ENCODE peak calls at places on chromosomes 2 and 18, in seven cellular contexts. M is dorsolateral prefrontal cortex, Y is gastrocnemius medialis, G is HFF-Myc, J is adrenal gland, H is lower leg skin, V is H1. W is an unnamed sample.

GRCh38 chr18:38940863-38941531 is 1375.4 kb upstream of the CELF4 start:
- DNase-seq in G (no peak), M (no peak), H (no peak), V (no peak), J (peak), Y (no peak), W (peak)

GRCh38 chr2:48448274-48449061 is 81.5 kb upstream of the STON1 start:
- DNase-seq in J (no peak), M (no peak), V (no peak), Y (no peak), H (no peak), G (no peak), W (no peak)

GRCh38 chr2:196823750-196824149 is 14.6 kb upstream of the C2orf66 start:
- DNase-seq in J (no peak), V (no peak), H (no peak), G (no peak), Y (no peak), M (no peak), W (peak)

GRCh38 chr2:170271340-170271739 is 93.4 kb downstream of the MYO3B start:
- DNase-seq in Y (no peak), J (no peak), M (no peak), G (no peak), V (no peak), H (no peak), W (no peak)

GRCh38 chr18:48159816-48160215 is 229.4 kb upstream of the SMAD2 start:
- DNase-seq in Y (peak), G (no peak), M (no peak), V (no peak), H (peak), J (no peak), W (no peak)

GRCh38 chr2:64362562-64363026 is 91.4 kb upstream of the LGALSL start:
- DNase-seq in H (peak), V (no peak), Y (no peak), G (no peak), M (no peak), J (no peak), W (no peak)

GRCh38 chr2:40041983-40042382 is 262.9 kb upstream of the THUMPD2 start:
- DNase-seq in M (no peak), G (peak), J (no peak), H (no peak), V (no peak), Y (no peak), W (no peak)

GRCh38 chr18:22470511-22471181 is 52.9 kb upstream of the CTAGE1 start:
- DNase-seq in M (no peak), Y (no peak), G (no peak), J (no peak), H (no peak), V (no peak), W (no peak)

GRCh38 chr2:37870829-37871228 is 54.3 kb upstream of the RMDN2 start:
- DNase-seq in G (no peak), M (no peak), J (no peak), V (no peak), H (no peak), Y (no peak), W (no peak)

GRCh38 chr2:47639469-47639868 is 143.5 kb upstream of the MSH6 start:
- DNase-seq in Y (no peak), G (no peak), M (no peak), J (no peak), H (no peak), V (no peak), W (no peak)

GRCh38 chr2:226835420-226835795 is 446 bp upstream of the RHBDD1 start:
- DNase-seq in M (peak), Y (no peak), J (no peak), H (peak), V (no peak), G (no peak), W (no peak)

GRCh38 chr2:8803658-8804379 is 33.6 kb downstream of the KIDINS220 start:
- DNase-seq in H (no peak), J (peak), V (no peak), Y (peak), G (peak), M (no peak), W (peak)

GRCh38 chr2:5076599-5076998 is 615.6 kb upstream of the SOX11 start:
- DNase-seq in H (no peak), J (no peak), M (no peak), Y (no peak), G (no peak), V (no peak), W (no peak)

GRCh38 chr18:8801263-8801901 is 96.0 kb downstream of the MTCL1 start:
- DNase-seq in V (no peak), Y (no peak), J (no peak), G (peak), H (no peak), M (no peak), W (no peak)

GRCh38 chr18:8799593-8799992 is 94.2 kb downstream of the MTCL1 start:
- DNase-seq in M (no peak), J (no peak), G (no peak), H (no peak), V (no peak), Y (no peak), W (no peak)

GRCh38 chr18:8800876-8801262 is 95.5 kb downstream of the MTCL1 start:
- DNase-seq in Y (no peak), G (no peak), H (no peak), J (no peak), M (no peak), V (no peak), W (no peak)

GRCh38 chr18:8800041-8800441 is 94.7 kb downstream of the MTCL1 start:
- DNase-seq in Y (peak), G (no peak), J (no peak), M (no peak), H (no peak), V (no peak), W (peak)

DNA sequence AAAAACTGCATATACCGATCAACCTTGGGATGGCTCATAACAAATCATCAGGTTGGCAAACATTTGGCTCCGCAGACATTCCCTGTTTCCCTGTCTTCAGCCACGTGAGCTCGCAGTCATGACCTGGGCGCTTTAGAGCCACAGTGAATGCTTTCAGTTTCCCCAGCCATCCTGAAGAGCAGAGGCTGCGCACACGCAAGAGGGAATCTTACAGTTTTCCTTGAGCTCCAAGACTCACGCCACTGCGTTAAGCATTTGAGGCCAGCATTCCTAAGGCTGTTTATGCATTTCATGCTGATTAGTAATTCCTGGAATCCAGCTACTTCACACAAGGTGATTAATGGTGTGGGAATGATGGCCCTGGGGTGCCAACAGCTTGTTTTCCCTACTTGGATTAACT is 95.1 kb downstream of the MTCL1 start:
- DNase-seq in M (no peak), Y (no peak), V (peak), J (no peak), G (peak), H (no peak), W (peak)
- H3K4me3 ChIP-seq in M (no peak), Y (no peak), V (no peak), J (no peak), G (no peak), H (no peak), W (no peak)

GRCh38 chr2:238308177-238308576 is 12.1 kb upstream of the TRAF3IP1 start:
- DNase-seq in V (no peak), M (no peak), Y (no peak), G (no peak), H (no peak), J (no peak), W (no peak)
- TF ChIP-seq CTCF in V (peak), M (no peak), Y (peak), G (peak), H (no peak), J (no peak), W (peak)

DNA sequence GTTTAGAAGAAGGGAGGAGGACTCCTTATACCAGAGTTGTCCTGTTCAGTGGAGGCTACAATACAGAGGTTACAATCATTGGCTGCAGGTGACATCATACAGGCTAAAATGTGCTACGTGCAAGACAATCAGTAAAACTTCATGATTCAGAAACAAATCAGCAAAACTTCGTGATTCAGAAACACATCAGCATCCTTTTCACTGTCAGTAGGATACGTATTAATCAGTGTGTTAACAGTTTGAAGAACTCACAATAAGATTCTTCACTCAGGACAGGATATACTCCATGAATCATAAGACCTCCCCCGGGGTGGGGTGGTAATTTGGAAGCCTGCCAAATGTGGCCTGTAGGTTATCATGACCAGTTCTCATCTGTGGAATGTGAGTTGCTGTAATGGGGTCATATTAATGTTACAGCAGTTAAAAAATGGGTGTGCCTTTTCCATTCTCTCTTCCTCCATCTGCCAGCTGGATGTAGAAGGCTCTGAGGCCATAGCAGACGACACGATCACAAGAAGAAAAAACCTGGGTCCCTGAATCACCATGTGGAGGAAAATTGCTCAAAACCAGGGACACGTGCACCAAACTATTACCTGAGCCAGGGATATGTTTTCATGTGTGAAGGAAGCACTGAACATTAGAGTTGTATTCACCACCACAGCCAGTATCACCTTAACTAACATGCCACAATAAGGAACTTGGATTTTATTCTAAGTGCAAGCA is 134.8 kb upstream of the CREB1 start:
- DNase-seq in J (peak), M (no peak), G (peak), V (no peak), H (no peak), Y (no peak), W (peak)
- H3K4me3 ChIP-seq in J (no peak), M (no peak), G (no peak), V (no peak), H (no peak), Y (no peak), W (no peak)

GRCh38 chr2:141109633-141110032 is 1021.2 kb downstream of the LRP1B start:
- DNase-seq in H (no peak), Y (no peak), V (no peak), G (no peak), M (no peak), J (no peak), W (no peak)
- TF ChIP-seq CTCF in H (no peak), Y (no peak), V (peak), G (no peak), M (no peak), J (no peak), W (peak)

GRCh38 chr18:31268985-31269406 is 49.0 kb upstream of the DSG1 start:
- DNase-seq in J (no peak), M (no peak), Y (no peak), G (no peak), H (no peak), V (no peak), W (no peak)
- H3K4me3 ChIP-seq in J (no peak), M (no peak), Y (no peak), G (no peak), H (no peak), V (no peak), W (no peak)

DNA sequence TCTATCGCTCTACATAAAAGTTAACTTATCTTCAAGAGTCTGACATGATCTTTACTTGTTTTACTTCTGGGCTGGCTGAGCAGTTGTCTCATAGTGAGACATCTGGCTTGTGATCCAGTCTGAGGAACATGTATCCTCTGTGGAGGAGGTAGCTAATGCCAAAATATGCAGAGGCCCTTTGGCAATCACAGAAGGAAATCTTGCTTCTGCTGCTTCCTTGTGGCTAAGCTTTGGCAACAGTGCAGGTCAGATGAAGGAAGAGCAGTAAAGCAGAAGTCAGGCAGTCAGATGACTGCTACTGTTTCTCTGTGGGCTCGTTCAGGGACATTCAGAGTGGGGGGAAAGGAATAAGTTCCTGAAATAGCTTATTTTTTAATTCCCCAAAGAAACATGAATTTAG is 22.3 kb downstream of the DOK1 start:
- DNase-seq in J (peak), V (no peak), G (no peak), H (no peak), M (no peak), Y (peak), W (no peak)
- TF ChIP-seq CTCF in J (no peak), V (no peak), G (no peak), H (no peak), M (no peak), Y (no peak), W (no peak)

DNA sequence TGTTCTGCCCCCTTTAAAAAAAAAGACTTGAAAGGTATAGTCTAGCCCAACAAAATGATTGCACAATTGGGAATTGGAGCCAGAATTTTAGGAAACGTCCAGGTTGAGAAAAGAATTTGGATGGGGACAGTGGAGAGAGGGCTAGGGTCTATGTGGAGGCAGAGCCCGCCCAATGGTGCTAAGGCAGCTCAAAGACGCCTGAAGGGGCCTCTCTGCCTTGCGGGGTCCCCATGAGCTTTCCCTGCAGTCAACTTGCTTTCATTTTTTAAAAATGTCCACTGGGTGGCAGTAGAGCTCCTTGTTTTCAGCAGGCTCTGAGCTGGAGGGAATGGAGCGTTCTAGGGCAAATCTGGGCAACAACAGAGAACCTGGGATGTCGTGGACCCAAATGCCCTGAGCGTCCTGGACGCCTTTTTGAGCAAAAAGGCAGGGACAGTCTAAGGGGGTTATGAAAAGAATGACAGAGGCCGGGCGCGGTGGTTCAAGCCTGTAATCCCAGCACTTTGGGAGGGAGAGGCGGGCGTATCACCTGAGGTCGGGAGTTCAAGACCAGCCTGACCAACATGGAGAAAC is 40.2 kb upstream of the ITM2C start:
- DNase-seq in Y (peak), G (peak), J (peak), V (peak), M (peak), H (no peak), W (peak)
- H3K4me3 ChIP-seq in Y (peak), G (no peak), J (no peak), V (no peak), M (no peak), H (no peak), W (no peak)

W was measured in kidney epithelial cell.